ENCODE peak calls at places on chromosomes 1 and 21, in nine cellular contexts. F is neural progenitor cell, Z is heart right ventricle, H is SJSA1, S is lower lobe of right lung, G is AG10803, X is fibroblast of the aortic adventitia, I is lower leg skin, E is K562. A is an unnamed sample.

GRCh38 chr1:27074175-27074780 is 61.6 kb upstream of the TENT5B start:
- DNase-seq in F (no peak), Z (no peak), H (no peak), S (no peak), G (no peak), X (no peak), I (no peak), E (peak; percentile 96), A (no peak)

GRCh38 chr1:79131626-79132025 is 125.1 kb upstream of the ADGRL4 start:
- DNase-seq in F (no peak), Z (no peak), H (no peak), S (no peak), G (no peak), X (no peak), I (no peak), E (no peak), A (no peak)

GRCh38 chr1:59186656-59187055 is 110.2 kb upstream of the FGGY start:
- DNase-seq in F (no peak), Z (no peak), H (no peak), S (no peak), G (peak; percentile 74), X (peak; percentile 81), I (peak; percentile 23), E (no peak), A (peak; percentile 79)

GRCh38 chr1:100075773-100076172 is 57.0 kb downstream of the SASS6 start:
- DNase-seq in F (no peak), Z (no peak), H (no peak), S (no peak), G (no peak), X (peak; percentile 65), I (no peak), E (no peak), A (no peak)

GRCh38 chr1:15132961-15133360 is 20.6 kb upstream of the TMEM51 start:
- DNase-seq in F (no peak), Z (no peak), H (no peak), S (no peak), G (no peak), X (no peak), I (no peak), E (no peak), A (no peak)

GRCh38 chr1:241181471-241181870 is 175.5 kb downstream of the RGS7 start:
- DNase-seq in F (no peak), Z (no peak), H (no peak), S (no peak), G (no peak), X (no peak), I (no peak), E (no peak), A (no peak)

GRCh38 chr1:87149166-87150065 is 179.3 kb upstream of the LMO4 start:
- DNase-seq in F (no peak), Z (no peak), H (no peak), S (no peak), G (peak; percentile 76), X (peak; percentile 46), I (no peak), E (no peak), A (peak; percentile 45)

GRCh38 chr1:203672354-203672753 is 45.7 kb downstream of the ATP2B4 start:
- DNase-seq in F (peak; percentile 28), Z (peak; percentile 73), H (no peak), S (no peak), G (peak; percentile 81), X (peak; percentile 67), I (no peak), E (no peak), A (peak; percentile 84)

GRCh38 chr1:162954824-162955223 is 93.8 kb upstream of the CCDC190 start:
- DNase-seq in F (no peak), Z (no peak), H (no peak), S (no peak), G (no peak), X (peak; percentile 50), I (no peak), E (no peak), A (no peak)

GRCh38 chr1:175514309-175515001 is 228.9 kb downstream of the TNR start:
- DNase-seq in F (no peak), Z (no peak), H (no peak), S (no peak), G (peak; percentile 8), X (no peak), I (peak; percentile 19), E (no peak), A (peak; percentile 78)

GRCh38 chr1:4120557-4121292 is 220.7 kb upstream of the C1orf174 start:
- DNase-seq in F (no peak), Z (no peak), H (no peak), S (no peak), G (no peak), X (no peak), I (no peak), E (no peak), A (no peak)

GRCh38 chr1:167554028-167554779 is 642 bp upstream of the CREG1 start:
- DNase-seq in F (peak; percentile 39), Z (no peak), H (no peak), S (no peak), G (no peak), X (no peak), I (no peak), E (peak; percentile 27), A (no peak)

GRCh38 chr21:43597052-43597451 is 62.2 kb downstream of the HSF2BP start:
- DNase-seq in F (no peak), Z (no peak), H (peak; percentile 74), S (no peak), G (peak; percentile 62), X (peak; percentile 60), I (no peak), E (no peak), A (peak; percentile 85)

GRCh38 chr1:29245876-29246275 is 9.6 kb downstream of the PTPRU start:
- DNase-seq in F (peak; percentile 50), Z (no peak), H (no peak), S (no peak), G (peak; percentile 48), X (peak; percentile 52), I (no peak), E (no peak), A (peak; percentile 36)

GRCh38 chr1:35666916-35667315 is 25.6 kb upstream of the PSMB2 start:
- DNase-seq in F (no peak), Z (no peak), H (no peak), S (no peak), G (no peak), X (no peak), I (no peak), E (no peak), A (no peak)

GRCh38 chr21:44405948-44406872 is 49.1 kb upstream of the LRRC3 start:
- DNase-seq in F (peak; percentile 0), Z (no peak), H (peak; percentile 86), S (no peak), G (peak; percentile 32), X (no peak), I (no peak), E (no peak), A (no peak)

GRCh38 chr1:160459056-160459455 is 58.7 kb downstream of the VANGL2 start:
- DNase-seq in F (peak; percentile 18), Z (no peak), H (peak; percentile 77), S (no peak), G (no peak), X (no peak), I (no peak), E (no peak), A (no peak)

GRCh38 chr1:206593351-206593925 is 18.8 kb downstream of the EIF2D start:
- DNase-seq in F (no peak), Z (no peak), H (no peak), S (no peak), G (no peak), X (no peak), I (no peak), E (no peak), A (no peak)

GRCh38 chr1:242432491-242433095 is 91.9 kb downstream of the PLD5 start:
- DNase-seq in F (no peak), Z (no peak), H (no peak), S (no peak), G (no peak), X (no peak), I (no peak), E (no peak), A (no peak)

GRCh38 chr1:118948796-118949195 is 39.3 kb downstream of the TBX15 start:
- DNase-seq in F (no peak), Z (no peak), H (no peak), S (no peak), G (no peak), X (peak; percentile 54), I (no peak), E (no peak), A (no peak)

GRCh38 chr1:155127105-155127671 is 488 bp upstream of the EFNA1 start:
- DNase-seq in F (peak; percentile 55), Z (peak; percentile 41), H (peak; percentile 80), S (peak; percentile 88), G (peak; percentile 16), X (peak; percentile 34), I (peak; percentile 61), E (no peak), A (peak; percentile 39)

GRCh38 chr21:46119565-46120271 is 21.8 kb downstream of the COL6A2 start:
- DNase-seq in F (no peak), Z (peak; percentile 7), H (peak; percentile 41), S (peak; percentile 34), G (no peak), X (no peak), I (no peak), E (no peak), A (no peak)

GRCh38 chr1:88272216-88272615 is 411.9 kb upstream of the PKN2 start:
- DNase-seq in F (no peak), Z (no peak), H (no peak), S (no peak), G (no peak), X (no peak), I (no peak), E (no peak), A (no peak)
- H3K4me3 ChIP-seq in F (no peak overlapping the region), Z (no peak overlapping the region), H (no peak overlapping the region), S (no peak overlapping the region), G (no peak overlapping the region), X (no peak overlapping the region), I (no peak overlapping the region), E (no peak overlapping the region), A (no peak overlapping the region)

GRCh38 chr1:85584264-85584781 is 3.8 kb downstream of the CCN1 start:
- DNase-seq in F (peak; percentile 72), Z (no peak), H (peak; percentile 62), S (no peak), G (peak; percentile 97), X (peak; percentile 97), I (no peak), E (no peak), A (peak; percentile 95)
- H3K4me3 ChIP-seq in F (peak overlapping the region; percentile 70), Z (no peak overlapping the region), H (peak overlapping the region; percentile 76), S (no peak overlapping the region), G (peak overlapping the region; percentile 96), X (peak overlapping the region; percentile 97), I (no peak overlapping the region), E (no peak overlapping the region), A (no peak overlapping the region)

DNA sequence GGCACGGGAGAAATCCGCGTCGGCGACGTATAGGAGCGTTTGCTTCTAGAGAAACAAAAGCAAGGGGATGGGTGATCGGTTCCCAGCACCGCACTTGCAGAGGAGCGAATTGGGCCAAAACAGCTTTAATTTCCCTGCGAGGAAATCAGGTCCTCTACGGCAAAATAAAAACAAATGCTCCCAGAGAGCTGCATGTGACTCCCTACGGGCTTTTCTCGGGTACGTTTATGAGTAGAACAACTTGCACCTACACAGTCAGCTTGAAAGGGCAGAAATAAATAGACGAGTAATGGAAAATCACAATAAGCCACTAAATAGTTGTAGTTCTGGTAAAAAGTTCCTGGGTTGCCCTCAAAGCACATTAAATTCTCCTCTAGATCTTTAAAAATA is 1.2 kb downstream of the NHLH2 start:
- DNase-seq in F (no peak), Z (no peak), H (no peak), S (no peak), G (no peak), X (no peak), I (no peak), E (no peak), A (no peak)
- H3K4me3 ChIP-seq in F (peak overlapping the region; percentile 36), Z (peak overlapping the region; percentile 36), H (no peak overlapping the region), S (peak overlapping the region; percentile 42), G (peak overlapping the region; percentile 23), X (no peak overlapping the region), I (no peak overlapping the region), E (no peak overlapping the region), A (no peak overlapping the region)

GRCh38 chr1:234856719-234857310 is 246.8 kb upstream of the IRF2BP2 start:
- DNase-seq in F (no peak), Z (no peak), H (no peak), S (no peak), G (no peak), X (peak; percentile 49), I (no peak), E (no peak), A (no peak)
- H3K4me3 ChIP-seq in F (no peak overlapping the region), Z (no peak overlapping the region), H (no peak overlapping the region), S (no peak overlapping the region), G (no peak overlapping the region), X (no peak overlapping the region), I (no peak overlapping the region), E (no peak overlapping the region), A (no peak overlapping the region)

A was measured in astrocyte of the spinal cord.